ENCODE peak calls at places on chromosome 5, in seven cellular contexts. B is endothelial cell of umbilical vein, U is neural progenitor cell, P is mesothelial cell of epicardium, T is astrocyte of the cerebellum, V is heart right ventricle, O is PC-9. Q is an unnamed sample.

GRCh38 chr5:82909816-82910215 is 167.4 kb downstream of the TMEM167A start:
- DNase-seq in U (no peak), O (no peak), B (no peak), P (no peak), T (no peak), V (no peak), Q (no peak)

GRCh38 chr5:143592648-143593047 is 189.2 kb upstream of the NR3C1 start:
- DNase-seq in V (no peak), P (no peak), B (peak), T (no peak), O (no peak), U (no peak), Q (no peak)

GRCh38 chr5:6716634-6717149 is 3.5 kb downstream of the TENT4A start:
- DNase-seq in V (no peak), O (no peak), P (no peak), T (no peak), B (no peak), U (no peak), Q (no peak)

GRCh38 chr5:94968507-94969095 is 316.3 kb downstream of the MCTP1 start:
- DNase-seq in V (no peak), B (peak), O (peak), P (no peak), T (peak), U (peak), Q (no peak)

GRCh38 chr5:136749016-136749415 is 383.7 kb upstream of the TRPC7 start:
- DNase-seq in O (peak), B (no peak), T (peak), P (no peak), U (no peak), V (no peak), Q (no peak)

GRCh38 chr5:17895296-17896058 is 261.2 kb downstream of the TAF11L14 start:
- DNase-seq in B (no peak), U (no peak), V (no peak), P (no peak), T (no peak), O (no peak), Q (no peak)

GRCh38 chr5:138459311-138459710 is 6.0 kb upstream of the EGR1 start:
- DNase-seq in B (peak), P (no peak), O (no peak), U (no peak), T (no peak), V (peak), Q (no peak)

GRCh38 chr5:56358703-56359428 is 125.7 kb upstream of the ANKRD55 start:
- DNase-seq in U (no peak), P (no peak), B (peak), V (peak), T (peak), O (peak), Q (peak)

GRCh38 chr5:112649882-112650281 is 87.8 kb upstream of the APC start:
- DNase-seq in U (no peak), V (no peak), B (no peak), T (no peak), P (no peak), O (peak), Q (no peak)

GRCh38 chr5:172872997-172873491 is 39.0 kb downstream of the ERGIC1 start:
- DNase-seq in O (no peak), U (no peak), P (no peak), B (peak), T (peak), V (peak), Q (no peak)

GRCh38 chr5:39231705-39232525 is 12.6 kb upstream of the FYB1 start:
- DNase-seq in V (no peak), B (peak), O (peak), T (no peak), U (no peak), P (no peak), Q (no peak)

GRCh38 chr5:96384353-96384752 is 48.7 kb downstream of the PCSK1 start:
- DNase-seq in O (peak), V (peak), T (peak), P (no peak), U (no peak), B (peak), Q (no peak)

GRCh38 chr5:60992871-60993270 is 47.9 kb downstream of the NDUFAF2 start:
- DNase-seq in B (no peak), P (no peak), V (peak), U (no peak), T (no peak), O (no peak), Q (no peak)

GRCh38 chr5:104045987-104046386 is 483.4 kb upstream of the NUDT12 start:
- DNase-seq in B (no peak), P (no peak), O (no peak), U (no peak), V (no peak), T (no peak), Q (no peak)

DNA sequence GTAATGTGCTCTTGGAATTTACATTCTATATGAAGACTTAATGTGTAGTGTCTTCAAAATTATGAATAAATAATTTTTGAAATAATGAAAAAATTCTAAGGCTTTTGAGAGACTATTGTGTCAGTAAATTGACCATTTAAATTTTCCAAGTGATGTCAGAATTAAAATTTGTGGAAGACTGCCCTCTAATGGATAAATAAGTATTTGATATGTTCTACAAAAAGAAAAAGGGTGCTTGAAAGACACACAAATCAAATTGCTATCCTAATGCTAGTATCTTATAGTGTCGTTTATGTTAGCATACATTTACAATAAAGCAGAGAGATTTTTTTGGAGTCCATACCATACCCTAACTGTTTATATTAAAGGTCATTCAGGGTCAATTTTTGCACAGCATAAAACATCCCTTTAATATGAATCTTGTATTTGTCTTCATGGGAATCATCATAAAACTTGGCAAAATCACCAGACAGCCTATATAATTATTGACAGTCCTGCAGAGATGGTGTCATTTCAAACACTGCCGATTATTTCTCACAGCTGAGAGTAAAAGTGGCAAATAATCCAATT is 120.8 kb upstream of the SLC27A6 start:
- DNase-seq in B (peak), O (no peak), T (peak), V (no peak), P (no peak), U (no peak), Q (no peak)
- TF ChIP-seq CTCF in B (peak), O (peak), T (no peak), V (peak), P (peak), U (peak), Q (no peak)

GRCh38 chr5:88606173-88606572 is 276.8 kb downstream of the MEF2C start:
- DNase-seq in P (no peak), T (no peak), O (no peak), U (no peak), V (no peak), B (no peak), Q (no peak)

GRCh38 chr5:88606626-88607025 is 276.4 kb downstream of the MEF2C start:
- DNase-seq in P (no peak), V (no peak), U (no peak), B (no peak), O (no peak), T (no peak), Q (no peak)

GRCh38 chr5:88607492-88607891 is 275.5 kb downstream of the MEF2C start:
- DNase-seq in P (no peak), U (no peak), T (no peak), V (no peak), B (no peak), O (no peak), Q (no peak)

GRCh38 chr5:88602584-88602983 is 280.4 kb downstream of the MEF2C start:
- DNase-seq in P (no peak), O (no peak), V (no peak), B (no peak), U (peak), T (no peak), Q (no peak)
- TF ChIP-seq CTCF in P (peak), O (peak), V (peak), B (no peak), U (peak), T (peak), Q (no peak)

GRCh38 chr5:160799160-160799559 is 52.9 kb downstream of the ATP10B start:
- DNase-seq in O (no peak), V (no peak), P (no peak), B (no peak), U (no peak), T (no peak), Q (no peak)

GRCh38 chr5:160800375-160800774 is 51.6 kb downstream of the ATP10B start:
- DNase-seq in O (no peak), B (no peak), P (no peak), U (no peak), V (no peak), T (no peak), Q (no peak)

GRCh38 chr5:160805376-160805775 is 46.6 kb downstream of the ATP10B start:
- DNase-seq in O (no peak), V (no peak), U (no peak), P (no peak), B (no peak), T (no peak), Q (no peak)

GRCh38 chr5:160797020-160797419 is 55.0 kb downstream of the ATP10B start:
- DNase-seq in B (no peak), O (no peak), U (no peak), V (no peak), T (no peak), P (no peak), Q (no peak)

DNA sequence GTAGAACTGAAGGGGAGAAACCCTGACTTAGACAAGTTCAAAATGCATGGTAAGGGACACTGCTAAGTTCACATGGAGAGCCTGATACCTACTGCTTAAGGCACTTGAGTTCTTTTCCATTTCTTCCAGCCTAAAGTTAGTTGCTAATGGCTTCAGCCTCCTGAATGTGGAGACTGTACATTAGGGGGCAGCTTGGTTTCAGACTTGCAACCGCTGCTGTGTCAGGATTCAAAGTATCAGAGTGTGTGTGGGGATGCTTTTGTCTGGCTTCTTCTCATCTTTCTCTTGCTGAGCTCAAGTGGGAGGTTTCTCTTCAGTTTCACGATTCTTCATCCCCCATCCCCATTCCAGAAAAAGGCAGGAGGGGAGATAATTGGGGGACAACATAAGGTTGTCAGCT is 49.4 kb downstream of the ATP10B start:
- DNase-seq in P (no peak), T (no peak), B (no peak), U (peak), O (no peak), V (no peak), Q (no peak)
- TF ChIP-seq CTCF in P (no peak), T (no peak), B (no peak), U (peak), O (no peak), V (no peak), Q (no peak)

DNA sequence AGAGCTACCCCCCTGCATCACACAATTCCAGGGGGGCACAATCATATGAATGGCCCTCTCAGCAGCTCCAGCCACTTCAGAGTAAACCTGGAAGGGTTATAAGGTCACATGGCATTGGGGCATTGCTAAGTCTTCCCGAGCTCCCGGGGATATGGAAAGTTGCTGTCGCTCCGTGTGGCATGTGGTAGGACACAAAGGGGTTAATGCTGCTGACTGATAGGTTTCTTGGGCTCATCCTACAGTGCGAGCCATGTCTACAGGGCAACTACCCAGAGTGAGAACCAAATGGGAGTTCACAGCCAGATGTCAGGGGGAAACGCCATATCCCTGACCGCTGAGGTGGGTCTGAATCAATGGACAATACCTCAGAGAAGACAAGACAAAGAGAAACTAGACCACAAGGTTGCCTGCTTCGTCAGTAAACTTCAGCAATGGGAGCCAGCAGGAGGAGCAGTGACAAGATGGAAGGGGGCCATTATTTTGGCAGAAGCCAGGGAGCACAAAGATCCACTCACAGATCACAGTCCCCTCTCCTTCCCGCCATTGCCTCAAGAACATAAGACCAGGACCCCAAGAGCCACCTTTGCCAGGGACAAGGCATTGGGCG is 52.4 kb upstream of the SHISAL2B start:
- DNase-seq in P (no peak), T (no peak), O (no peak), U (peak), B (no peak), V (no peak), Q (no peak)
- TF ChIP-seq CTCF in P (no peak), T (peak), O (no peak), U (peak), B (no peak), V (no peak), Q (no peak)